ENCODE peak calls at places on chromosomes 3 and 15, in ten cellular contexts. O is left lobe of liver; K is cardiac fibroblast; U is HuH-7; W is stimulated activated CD8-positive, alpha-beta memory T cell treated with anti-CD3 and anti-CD28 coated beads, Interleukin-7, amount 100 ng/mL, for 4 hours; J is dermis microvascular lymphatic vessel endothelial cell; X is breast epithelium; R is astrocyte of the spinal cord; N is ELR; L is CD4-positive, alpha-beta T cell. E is an unnamed sample.

GRCh38 chr15:47514251-47514652 is 203.1 kb upstream of the SEMA6D start:
- DNase-seq in O (no peak), K (peak), U (no peak), W (no peak), J (no peak), X (no peak), R (peak), N (peak), L (no peak), E (peak)

GRCh38 chr3:58539636-58540035 is 2.6 kb upstream of the ACOX2 start:
- DNase-seq in O (no peak), K (no peak), U (no peak), W (no peak), J (no peak), X (no peak), R (no peak), N (peak), L (no peak), E (peak)

GRCh38 chr3:119427669-119428068 is 35.7 kb downstream of the TMEM39A start:
- DNase-seq in O (no peak), K (peak), U (no peak), W (no peak), J (no peak), X (no peak), R (peak), N (no peak), L (no peak), E (peak)

GRCh38 chr15:93180656-93181055 is 91.6 kb upstream of the RGMA start:
- DNase-seq in O (no peak), K (no peak), U (no peak), W (no peak), J (no peak), X (no peak), R (no peak), N (no peak), L (no peak), E (no peak)

GRCh38 chr3:186705882-186706780 is 11.0 kb upstream of the KNG1 start:
- DNase-seq in O (no peak), K (no peak), U (no peak), W (no peak), J (no peak), X (no peak), R (no peak), N (no peak), L (peak), E (no peak)

GRCh38 chr3:138348107-138348949 is at the start of gene MRAS:
- DNase-seq in O (peak), K (peak), U (peak), W (no peak), J (no peak), X (peak), R (peak), N (peak), L (peak), E (peak)

GRCh38 chr3:21672303-21672702 is 78.7 kb downstream of the ZNF385D start:
- DNase-seq in O (no peak), K (peak), U (no peak), W (no peak), J (peak), X (no peak), R (peak), N (peak), L (no peak), E (peak)

GRCh38 chr3:16511561-16512434 is 1.7 kb downstream of the RFTN1 start:
- DNase-seq in O (peak), K (peak), U (no peak), W (peak), J (peak), X (peak), R (peak), N (peak), L (peak), E (peak)

GRCh38 chr3:40043444-40043755 is 234.0 kb downstream of the MYRIP start:
- DNase-seq in O (no peak), K (peak), U (no peak), W (no peak), J (peak), X (peak), R (peak), N (peak), L (no peak), E (peak)

GRCh38 chr15:87877114-87877810 is 379.3 kb downstream of the NTRK3 start:
- DNase-seq in O (no peak), K (peak), U (no peak), W (no peak), J (no peak), X (no peak), R (peak), N (peak), L (no peak), E (peak)

GRCh38 chr3:119628390-119628789 is 30.7 kb downstream of the PLA1A start:
- DNase-seq in O (no peak), K (no peak), U (no peak), W (no peak), J (no peak), X (no peak), R (no peak), N (no peak), L (no peak), E (no peak)

GRCh38 chr3:43248194-43248593 is 38.1 kb upstream of the SNRK start:
- DNase-seq in O (no peak), K (no peak), U (no peak), W (no peak), J (no peak), X (no peak), R (peak), N (no peak), L (no peak), E (no peak)

GRCh38 chr3:46551615-46552014 is 14.5 kb downstream of the LRRC2 start:
- DNase-seq in O (no peak), K (peak), U (no peak), W (no peak), J (no peak), X (no peak), R (no peak), N (no peak), L (no peak), E (no peak)

GRCh38 chr15:70869346-70869745 is 15.4 kb upstream of the LARP6 start:
- DNase-seq in O (no peak), K (no peak), U (no peak), W (no peak), J (no peak), X (no peak), R (no peak), N (no peak), L (no peak), E (no peak)

GRCh38 chr3:128236667-128237066 is 83.4 kb downstream of the EEFSEC start:
- DNase-seq in O (no peak), K (no peak), U (no peak), W (no peak), J (no peak), X (no peak), R (no peak), N (no peak), L (no peak), E (no peak)

GRCh38 chr15:87547470-87548181 is 708.9 kb downstream of the NTRK3 start:
- DNase-seq in O (no peak), K (peak), U (no peak), W (no peak), J (no peak), X (no peak), R (peak), N (peak), L (no peak), E (peak)

GRCh38 chr3:188003188-188004171 is 150.5 kb upstream of the LPP start:
- DNase-seq in O (peak), K (no peak), U (peak), W (no peak), J (no peak), X (no peak), R (no peak), N (no peak), L (no peak), E (no peak)

GRCh38 chr3:113174806-113175490 is 36.4 kb upstream of the BOC start:
- DNase-seq in O (no peak), K (peak), U (no peak), W (no peak), J (no peak), X (no peak), R (no peak), N (no peak), L (no peak), E (peak)

GRCh38 chr3:197711973-197712707 is 24.6 kb downstream of the RUBCN start:
- DNase-seq in O (peak), K (peak), U (no peak), W (peak), J (peak), X (peak), R (peak), N (peak), L (peak), E (peak)

GRCh38 chr15:38176155-38176554 is 76.5 kb upstream of the SPRED1 start:
- DNase-seq in O (no peak), K (peak), U (no peak), W (no peak), J (no peak), X (no peak), R (peak), N (peak), L (no peak), E (peak)

GRCh38 chr15:44882499-44882968 is 74.0 kb upstream of the TERB2 start:
- DNase-seq in O (no peak), K (no peak), U (no peak), W (peak), J (no peak), X (no peak), R (no peak), N (peak), L (no peak), E (peak)

GRCh38 chr15:65731926-65732325 is 60.2 kb downstream of the DENND4A start:
- DNase-seq in O (no peak), K (peak), U (no peak), W (no peak), J (no peak), X (no peak), R (no peak), N (no peak), L (no peak), E (no peak)

GRCh38 chr15:80183886-80184285 is 31.1 kb downstream of the FAH start:
- DNase-seq in O (no peak), K (peak), U (peak), W (no peak), J (no peak), X (no peak), R (no peak), N (peak), L (no peak), E (no peak)

GRCh38 chr3:178765472-178765871 is 229.2 kb downstream of the KCNMB2 start:
- DNase-seq in O (no peak), K (no peak), U (no peak), W (no peak), J (no peak), X (no peak), R (no peak), N (no peak), L (no peak), E (no peak)

GRCh38 chr3:14797731-14798130 is 21.0 kb upstream of the FGD5 start:
- DNase-seq in O (no peak), K (no peak), U (no peak), W (no peak), J (no peak), X (no peak), R (no peak), N (no peak), L (no peak), E (no peak)

GRCh38 chr15:43207024-43207423 is 13.8 kb downstream of the EPB42 start:
- DNase-seq in O (no peak), K (no peak), U (no peak), W (no peak), J (no peak), X (no peak), R (no peak), N (no peak), L (no peak), E (no peak)

GRCh38 chr3:54374214-54374855 is 252.0 kb downstream of the CACNA2D3 start:
- DNase-seq in O (peak), K (peak), U (peak), W (no peak), J (no peak), X (no peak), R (no peak), N (peak), L (no peak), E (no peak)

GRCh38 chr3:10360478-10360877 is 39.6 kb upstream of the SEC13 start:
- DNase-seq in O (no peak), K (no peak), U (no peak), W (no peak), J (no peak), X (no peak), R (no peak), N (no peak), L (no peak), E (no peak)

GRCh38 chr3:143847787-143848631 is at the start of gene SLC9A9:
- DNase-seq in O (no peak), K (peak), U (no peak), W (no peak), J (peak), X (no peak), R (peak), N (peak), L (peak), E (peak)